ENCODE peak calls at places on chromosomes 6 and 20, in five cellular contexts. R is lower lobe of right lung, K is IMR-90, T is fibroblast of lung, X is upper lobe of right lung. Q is an unnamed sample.

GRCh38 chr6:46963626-46964025 is 41.9 kb upstream of the ADGRF5 start:
- DNase-seq in R (no peak), X (no peak), K (no peak), T (peak; percentile 97), Q (no peak)

GRCh38 chr20:41139227-41140093 is 2.1 kb downstream of the PLCG1 start:
- DNase-seq in X (peak; percentile 1), R (no peak), K (no peak), T (no peak), Q (peak; percentile 19)

GRCh38 chr6:142566628-142567396 is 265.0 kb downstream of the ADGRG6 start:
- DNase-seq in X (no peak), K (peak; percentile 47), R (no peak), T (peak; percentile 32), Q (no peak)

GRCh38 chr20:1567392-1568165 is 10.1 kb upstream of the SIRPD start:
- DNase-seq in R (no peak), T (peak; percentile 71), K (peak; percentile 27), X (no peak), Q (no peak)

GRCh38 chr20:40393161-40393560 is 295.9 kb downstream of the MAFB start:
- DNase-seq in T (no peak), X (no peak), K (no peak), R (no peak), Q (no peak)

GRCh38 chr6:27096834-27097511 is 150.5 kb upstream of the PRSS16 start:
- DNase-seq in X (peak; percentile 78), T (peak; percentile 77), R (peak; percentile 66), K (peak; percentile 75), Q (peak; percentile 61)

GRCh38 chr20:25356294-25356933 is 34.2 kb downstream of the ABHD12 start:
- DNase-seq in K (no peak), T (no peak), X (no peak), R (no peak), Q (no peak)

GRCh38 chr6:157462956-157463742 is 82.2 kb downstream of the ZDHHC14 start:
- DNase-seq in T (no peak), R (no peak), K (no peak), X (no peak), Q (no peak)

GRCh38 chr6:46635462-46635861 is 17.2 kb downstream of the CYP39A1 start:
- DNase-seq in T (no peak), K (no peak), X (no peak), R (no peak), Q (no peak)

GRCh38 chr20:49276201-49276894 is 1.5 kb downstream of the ZNFX1 start:
- DNase-seq in T (peak; percentile 78), X (no peak), R (no peak), K (peak; percentile 74), Q (no peak)

GRCh38 chr6:145118224-145118623 is 617.1 kb downstream of the EPM2A start:
- DNase-seq in T (no peak), R (no peak), X (no peak), K (no peak), Q (no peak)

GRCh38 chr6:129671442-129672344 is 38.3 kb downstream of the ARHGAP18 start:
- DNase-seq in T (no peak), X (peak; percentile 82), K (no peak), R (peak; percentile 80), Q (no peak)

GRCh38 chr20:58867211-58867610 is 14.7 kb downstream of the GNAS start:
- DNase-seq in K (no peak), T (no peak), X (no peak), R (no peak), Q (no peak)

GRCh38 chr6:36853325-36853724 is 14.1 kb upstream of the CPNE5 start:
- DNase-seq in K (peak; percentile 90), X (no peak), R (no peak), T (peak; percentile 85), Q (no peak)

GRCh38 chr6:105319331-105319730 is 83.6 kb downstream of the PREP start:
- DNase-seq in R (no peak), T (no peak), K (peak; percentile 21), X (no peak), Q (no peak)

GRCh38 chr6:117483004-117483644 is 650 bp downstream of the DCBLD1 start:
- DNase-seq in X (peak; percentile 88), T (no peak), R (peak; percentile 80), K (peak; percentile 31), Q (peak; percentile 90)

GRCh38 chr20:16287776-16288175 is 285.5 kb downstream of the KIF16B start:
- DNase-seq in R (no peak), X (no peak), K (no peak), T (no peak), Q (no peak)

DNA sequence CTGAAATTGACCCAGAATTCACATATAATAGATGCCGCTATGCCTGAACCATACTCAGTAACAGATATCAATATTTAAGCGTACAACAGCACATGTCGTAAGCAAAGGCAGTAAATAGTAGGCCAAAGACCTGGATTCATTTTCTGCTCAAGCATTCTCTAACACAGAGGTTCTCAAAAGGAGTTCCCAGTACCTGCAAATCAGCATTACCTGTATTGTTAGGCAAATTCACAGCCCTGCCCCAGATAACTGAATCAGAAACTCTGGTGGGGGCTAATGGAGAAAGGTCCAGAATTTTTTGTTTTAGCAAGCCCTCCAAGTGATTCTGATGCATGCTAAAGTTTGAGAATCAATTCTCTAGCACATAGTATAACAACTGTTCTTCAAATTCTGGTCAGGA is 36.0 kb downstream of the RSPO3 start:
- DNase-seq in X (no peak), R (no peak), T (no peak), K (no peak), Q (no peak)
- H3K4me3 ChIP-seq in X (no peak overlapping the region), R (no peak overlapping the region), T (no peak overlapping the region), K (no peak overlapping the region), Q (no peak overlapping the region)

GRCh38 chr20:62879275-62880146 is 17.9 kb upstream of the TCFL5 start:
- DNase-seq in T (no peak), R (no peak), K (no peak), X (no peak), Q (no peak)

GRCh38 chr20:62880147-62880934 is 18.7 kb upstream of the TCFL5 start:
- DNase-seq in X (no peak), K (no peak), T (no peak), R (no peak), Q (no peak)

GRCh38 chr20:62876826-62877728 is 15.5 kb upstream of the TCFL5 start:
- DNase-seq in X (no peak), T (no peak), K (no peak), R (no peak), Q (peak; percentile 94)

GRCh38 chr20:62876441-62876825 is 14.8 kb upstream of the TCFL5 start:
- DNase-seq in R (no peak), K (no peak), T (no peak), X (no peak), Q (no peak)

DNA sequence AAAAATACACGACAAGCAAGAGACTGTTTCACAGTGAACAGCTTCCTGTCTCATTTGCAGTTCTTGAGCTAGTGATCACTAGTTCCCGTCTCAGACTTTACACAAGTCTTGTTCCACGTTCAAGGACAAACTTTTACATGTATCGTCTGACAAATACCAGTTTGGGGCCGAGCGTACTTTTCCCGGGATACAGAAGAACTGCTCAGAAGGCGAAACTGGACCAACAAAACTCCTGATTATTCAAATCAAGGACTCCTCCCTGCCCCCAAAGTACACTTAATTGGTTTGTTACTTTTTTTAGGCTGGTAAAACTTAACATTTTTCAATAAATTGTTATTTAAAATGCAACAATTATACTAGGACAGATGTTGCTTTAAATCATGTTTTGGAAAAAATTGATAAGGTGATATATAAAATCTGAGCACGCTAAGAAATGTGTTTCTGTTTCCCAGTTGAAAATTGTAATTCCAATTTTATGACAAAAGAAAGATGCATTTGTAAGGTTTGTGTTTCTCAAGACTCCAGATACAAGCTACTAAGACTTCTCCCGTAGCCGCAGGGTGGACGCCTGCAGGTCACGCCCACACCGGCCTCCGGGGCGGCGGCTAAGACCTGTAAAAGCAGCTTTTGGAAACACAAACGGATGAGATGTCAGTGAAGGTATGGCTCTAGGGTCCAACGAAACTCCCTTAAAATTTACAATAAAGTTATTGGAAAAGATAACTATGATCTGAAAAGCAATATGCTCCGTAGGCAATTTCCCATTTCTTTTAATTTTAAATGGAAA is 16.8 kb upstream of the TCFL5 start:
- DNase-seq in K (no peak), R (no peak), X (no peak), T (no peak), Q (no peak)
- H3K4me1 ChIP-seq in K (peaks cover 7% of the 10 kb centered on the region), R (peaks cover 22% of the 10 kb centered on the region), X (peaks cover 19% of the 10 kb centered on the region), T (peaks cover 18% of the 10 kb centered on the region), Q (peaks cover 13% of the 10 kb centered on the region)

DNA sequence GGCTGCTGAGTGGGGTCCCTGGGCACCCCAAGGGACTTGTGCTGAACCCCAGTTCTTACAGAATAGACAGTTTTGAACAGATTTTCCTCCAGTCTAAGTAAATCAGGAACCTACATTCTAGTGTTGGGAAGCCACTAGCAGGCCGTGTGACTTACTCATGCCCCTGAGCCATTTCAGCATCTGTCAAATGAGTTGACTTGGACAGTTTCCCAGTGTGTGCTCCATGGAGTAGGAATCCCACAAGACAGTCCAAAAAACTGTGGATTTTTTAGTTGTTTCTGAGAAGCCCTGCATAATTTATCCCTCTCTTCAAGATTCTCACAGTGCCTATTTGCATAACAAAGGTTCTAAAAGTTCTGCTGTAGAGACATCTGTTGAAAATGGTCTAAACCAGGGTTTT is 2.1 kb downstream of the GABRR2 start:
- DNase-seq in T (peak; percentile 94), R (no peak), X (no peak), K (peak; percentile 92), Q (no peak)
- H3K27ac ChIP-seq in T (no peak overlapping the region), R (peak overlapping the region; percentile 62), X (no peak overlapping the region), K (no peak overlapping the region), Q (no peak overlapping the region)

GRCh38 chr6:41560440-41561192 is 14.4 kb downstream of the FOXP4 start:
- DNase-seq in R (peak; percentile 67), K (no peak), X (no peak), T (peak; percentile 34), Q (peak; percentile 87)

GRCh38 chr6:41558033-41558807 is 12.0 kb downstream of the FOXP4 start:
- DNase-seq in X (no peak), R (no peak), K (peak; percentile 18), T (peak; percentile 53), Q (peak; percentile 18)

GRCh38 chr6:41561386-41561785 is 15.2 kb downstream of the FOXP4 start:
- DNase-seq in X (no peak), T (no peak), K (no peak), R (no peak), Q (no peak)

GRCh38 chr6:41561931-41562632 is 15.9 kb downstream of the FOXP4 start:
- DNase-seq in R (no peak), X (no peak), K (no peak), T (no peak), Q (no peak)

DNA sequence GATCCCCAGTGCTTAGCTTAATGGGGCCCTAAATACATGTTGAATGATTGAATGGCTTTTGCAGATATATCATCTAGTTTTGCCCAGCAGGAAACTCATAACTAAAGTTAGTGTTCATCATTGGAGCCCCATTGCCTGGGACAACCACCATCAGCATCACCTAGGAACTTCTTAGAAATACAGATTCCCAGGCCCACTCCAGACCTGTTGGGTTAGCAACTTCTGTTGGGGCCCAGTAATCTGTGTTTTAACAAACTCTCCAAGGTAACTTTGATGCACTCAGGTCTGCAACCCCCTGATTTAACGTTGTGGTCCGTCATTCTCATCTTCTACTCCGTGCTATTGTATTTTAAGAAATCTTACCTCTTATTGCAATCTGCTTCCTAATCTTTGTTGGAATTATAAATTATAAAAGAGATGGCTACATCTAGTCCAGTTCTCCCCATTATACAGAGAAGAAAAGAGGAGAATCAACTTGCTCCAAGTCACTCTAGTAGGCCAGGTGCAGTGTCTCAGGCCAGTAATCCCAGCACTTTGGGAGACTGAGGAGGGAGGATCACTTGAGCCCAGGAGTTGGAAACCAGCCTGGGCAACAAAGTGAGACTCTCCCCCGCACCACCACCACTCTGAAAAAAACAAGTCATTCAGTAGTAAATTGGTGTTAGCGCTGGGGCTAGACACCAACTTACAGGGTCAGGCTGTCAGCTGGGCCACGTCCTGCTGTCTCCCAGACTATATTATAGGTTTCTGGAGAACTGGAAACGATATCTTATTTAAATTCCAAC is 13.7 kb downstream of the FOXP4 start:
- DNase-seq in K (no peak), T (no peak), R (no peak), X (no peak), Q (no peak)
- H3K4me3 ChIP-seq in K (no peak overlapping the region), T (no peak overlapping the region), R (peak overlapping the region; percentile 54), X (peak overlapping the region; percentile 49), Q (no peak overlapping the region)